ENCODE peak calls at places on chromosomes 16 and 17, in five cellular contexts. P, G, J, H and X are unnamed samples.

GRCh38 chr16:85057212-85057889 is 29.8 kb downstream of the KIAA0513 start:
- DNase-seq in P (no peak), G (no peak), J (no peak), H (peak), X (peak)

GRCh38 chr16:71895679-71896385 is 501 bp downstream of the IST1 start:
- DNase-seq in P (peak), G (peak), J (peak), H (no peak), X (peak)

GRCh38 chr17:43702636-43703035 is 40.9 kb upstream of the MEOX1 start:
- DNase-seq in P (no peak), G (no peak), J (no peak), H (peak), X (no peak)

GRCh38 chr16:5604770-5605169 is 507.2 kb upstream of the EEF2KMT start:
- DNase-seq in P (no peak), G (no peak), J (peak), H (peak), X (peak)

GRCh38 chr16:72458035-72458434 is 286.1 kb upstream of the PMFBP1 start:
- DNase-seq in P (no peak), G (no peak), J (no peak), H (no peak), X (no peak)

GRCh38 chr17:56973520-56973919 is 4.4 kb upstream of the SCPEP1 start:
- DNase-seq in P (peak), G (no peak), J (no peak), H (no peak), X (no peak)

GRCh38 chr17:40450175-40450574 is 6.9 kb downstream of the IGFBP4 start:
- DNase-seq in P (peak), G (no peak), J (no peak), H (peak), X (peak)

GRCh38 chr16:83900611-83901010 is 1.7 kb downstream of the MLYCD start:
- DNase-seq in P (no peak), G (no peak), J (no peak), H (no peak), X (no peak)

GRCh38 chr16:57996406-57997175 is 3.9 kb downstream of the ZNF319 start:
- DNase-seq in P (no peak), G (no peak), J (no peak), H (no peak), X (no peak)

GRCh38 chr16:58409316-58409973 is 17.2 kb downstream of the GINS3 start:
- DNase-seq in P (peak), G (no peak), J (no peak), H (no peak), X (no peak)

GRCh38 chr16:24700549-24701392 is 28.7 kb upstream of the TNRC6A start:
- DNase-seq in P (peak), G (peak), J (no peak), H (peak), X (peak)

GRCh38 chr17:79923974-79924638 is 84.9 kb upstream of the CBX4 start:
- DNase-seq in P (peak), G (peak), J (peak), H (peak), X (no peak)

GRCh38 chr16:89199241-89200123 is 855 bp downstream of the SLC22A31 start:
- DNase-seq in P (no peak), G (no peak), J (no peak), H (no peak), X (no peak)

GRCh38 chr16:30144017-30144416 is 21.0 kb upstream of the MAPK3 start:
- DNase-seq in P (no peak), G (no peak), J (no peak), H (no peak), X (no peak)

GRCh38 chr16:66493490-66494401 is 56.2 kb downstream of the TK2 start:
- DNase-seq in P (no peak), G (no peak), J (no peak), H (no peak), X (no peak)

GRCh38 chr16:5944971-5945370 is 847.4 kb upstream of the EEF2KMT start:
- DNase-seq in P (no peak), G (no peak), J (no peak), H (no peak), X (no peak)

GRCh38 chr17:40433551-40434384 is 9.5 kb upstream of the IGFBP4 start:
- DNase-seq in P (no peak), G (no peak), J (no peak), H (peak), X (no peak)

GRCh38 chr17:73787721-73788051 is 143.4 kb upstream of the SDK2 start:
- DNase-seq in P (no peak), G (no peak), J (peak), H (no peak), X (no peak)

GRCh38 chr16:50878966-50879615 is 137.2 kb downstream of the CYLD start:
- DNase-seq in P (no peak), G (no peak), J (no peak), H (peak), X (no peak)

GRCh38 chr17:80243526-80244433 is 16.9 kb upstream of the RNF213 start:
- DNase-seq in P (no peak), G (no peak), J (no peak), H (no peak), X (no peak)

GRCh38 chr17:36545465-36546417 is 1.0 kb downstream of the GGNBP2 start:
- DNase-seq in P (peak), G (peak), J (peak), H (peak), X (peak)
- H4K8ac ChIP-seq in P (peak), G (peak), J (no peak), H (no peak), X (peak)

DNA sequence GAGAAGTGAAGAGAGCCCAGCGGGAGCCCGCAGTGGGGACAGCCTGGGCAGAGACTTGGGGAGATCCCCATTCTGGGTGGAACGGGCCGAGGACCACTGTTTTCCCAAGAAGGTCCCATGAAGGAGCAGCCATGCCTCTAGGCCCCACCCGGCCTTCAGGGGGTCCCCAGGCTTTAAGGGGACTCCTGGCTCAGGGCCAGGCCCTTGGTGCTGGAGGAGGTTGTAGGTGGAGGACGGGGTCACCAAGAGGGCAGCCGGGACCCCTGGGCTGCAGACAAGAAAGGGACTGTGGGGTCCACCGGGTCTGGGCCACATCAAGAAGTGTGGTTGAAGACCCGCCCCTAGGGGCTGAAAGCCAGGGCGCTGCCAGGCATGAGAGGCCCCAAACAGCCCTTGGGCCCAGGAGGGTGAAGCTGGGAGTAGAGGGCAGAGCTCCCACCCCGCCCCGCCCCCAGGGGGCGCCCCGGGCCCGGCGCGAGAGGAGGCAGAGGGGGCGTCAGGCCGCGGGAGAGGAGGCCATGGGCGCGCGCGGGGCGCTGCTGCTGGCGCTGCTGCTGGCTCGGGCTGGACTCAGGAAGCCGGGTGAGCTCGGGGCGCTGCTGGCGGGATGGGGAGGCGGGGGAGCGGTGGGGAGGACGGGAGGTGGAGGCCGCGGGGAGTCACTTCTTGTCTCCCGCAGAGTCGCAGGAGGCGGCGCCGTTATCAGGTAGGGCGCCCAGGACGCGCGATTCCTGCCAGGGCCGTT is at the start of gene PRSS21:
- DNase-seq in P (no peak), G (no peak), J (no peak), H (no peak), X (no peak)
- H4K8ac ChIP-seq in P (no peak), G (no peak), J (peak), H (no peak), X (no peak)

GRCh38 chr16:49200223-49200820 is 81.3 kb downstream of the CBLN1 start:
- DNase-seq in P (no peak), G (no peak), J (no peak), H (no peak), X (no peak)

GRCh38 chr16:49193596-49193995 is 88.0 kb downstream of the CBLN1 start:
- DNase-seq in P (no peak), G (no peak), J (no peak), H (no peak), X (no peak)

GRCh38 chr16:49189286-49189685 is 92.4 kb downstream of the CBLN1 start:
- DNase-seq in P (no peak), G (no peak), J (no peak), H (no peak), X (no peak)

DNA sequence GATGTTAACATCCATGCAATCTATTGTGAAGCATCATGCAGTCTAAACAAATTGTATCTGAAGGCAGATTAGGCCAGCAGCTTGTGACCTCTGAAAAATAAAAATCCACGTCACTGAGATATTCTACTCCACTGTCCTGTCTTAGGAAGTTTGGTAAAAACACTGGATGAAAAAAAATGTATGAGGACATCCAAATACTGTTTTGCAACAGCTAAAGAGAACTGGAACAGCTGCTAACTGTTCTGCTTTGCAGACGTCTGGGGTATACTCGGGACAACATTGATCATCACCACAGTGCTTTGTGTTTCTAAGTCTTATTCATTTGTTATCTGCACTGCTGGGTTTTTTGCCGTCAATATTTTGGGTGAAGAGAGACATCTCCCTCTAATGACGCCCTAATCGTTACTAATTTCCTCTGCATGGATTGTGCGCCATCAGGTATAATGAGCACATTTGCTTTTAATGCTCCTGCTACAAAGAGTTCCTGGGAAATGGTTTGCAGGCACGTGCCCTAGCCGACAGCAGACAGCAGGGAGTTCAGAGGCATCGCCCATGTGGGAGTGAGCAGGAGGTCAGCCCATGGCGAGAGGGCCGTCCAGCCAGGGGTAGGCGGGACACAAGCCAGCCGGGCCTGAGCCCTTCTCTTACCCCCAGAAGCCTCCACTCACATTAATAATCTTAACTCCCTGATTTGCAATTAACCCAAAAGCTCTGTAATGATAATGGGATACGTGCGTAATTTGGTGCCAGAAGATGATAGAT is 87.0 kb downstream of the CBLN1 start:
- DNase-seq in P (no peak), G (no peak), J (no peak), H (no peak), X (no peak)
- H4K8ac ChIP-seq in P (no peak), G (no peak), J (no peak), H (no peak), X (no peak)

GRCh38 chr17:1487939-1488825 is 4.3 kb downstream of the MYO1C start:
- DNase-seq in P (peak), G (peak), J (peak), H (peak), X (peak)
- H4K8ac ChIP-seq in P (peak), G (peak), J (no peak), H (no peak), X (peak)

GRCh38 chr16:87227651-87228015 is 89.6 kb downstream of the C16orf95 start:
- DNase-seq in P (no peak), G (no peak), J (no peak), H (no peak), X (no peak)
- H4K8ac ChIP-seq in P (peak), G (peak), J (no peak), H (no peak), X (peak)

GRCh38 chr17:9236286-9237052 is 215.2 kb downstream of the NTN1 start:
- DNase-seq in P (no peak), G (no peak), J (no peak), H (no peak), X (peak)

GRCh38 chr17:9237661-9238301 is 216.5 kb downstream of the NTN1 start:
- DNase-seq in P (no peak), G (no peak), J (peak), H (peak), X (peak)

GRCh38 chr17:9235346-9235745 is 214.0 kb downstream of the NTN1 start:
- DNase-seq in P (no peak), G (no peak), J (no peak), H (no peak), X (no peak)

GRCh38 chr17:9238340-9239259 is 217.3 kb downstream of the NTN1 start:
- DNase-seq in P (no peak), G (no peak), J (no peak), H (no peak), X (peak)

DNA sequence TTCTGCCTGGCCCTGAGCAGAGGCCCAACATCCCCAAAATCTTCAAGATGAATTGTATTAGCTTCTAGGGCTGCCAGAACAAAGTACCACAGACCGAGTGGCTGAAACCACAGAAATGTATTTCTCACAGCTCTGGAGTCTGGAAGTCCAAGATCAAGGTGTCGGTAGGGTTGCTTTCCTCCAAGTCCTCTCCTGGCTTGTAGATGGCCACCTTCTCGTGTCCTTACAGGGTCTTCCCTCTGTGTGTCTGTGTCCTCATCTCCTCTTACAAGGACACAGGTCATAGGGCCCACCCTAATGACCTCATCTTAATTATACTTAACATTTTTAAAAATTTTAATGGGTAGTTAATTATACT is 215.7 kb downstream of the NTN1 start:
- DNase-seq in P (no peak), G (no peak), J (no peak), H (no peak), X (peak)
- H4K8ac ChIP-seq in P (no peak), G (no peak), J (no peak), H (no peak), X (no peak)

GRCh38 chr16:28131743-28132393 is 68.4 kb upstream of the GSG1L start:
- DNase-seq in P (no peak), G (no peak), J (no peak), H (no peak), X (no peak)

GRCh38 chr16:28133666-28134065 is 70.2 kb upstream of the GSG1L start:
- DNase-seq in P (no peak), G (no peak), J (no peak), H (no peak), X (no peak)

GRCh38 chr16:28139530-28139929 is 72.2 kb downstream of the XPO6 start:
- DNase-seq in P (no peak), G (no peak), J (no peak), H (no peak), X (no peak)

GRCh38 chr16:28140788-28141618 is 70.8 kb downstream of the XPO6 start:
- DNase-seq in P (no peak), G (peak), J (no peak), H (no peak), X (no peak)

DNA sequence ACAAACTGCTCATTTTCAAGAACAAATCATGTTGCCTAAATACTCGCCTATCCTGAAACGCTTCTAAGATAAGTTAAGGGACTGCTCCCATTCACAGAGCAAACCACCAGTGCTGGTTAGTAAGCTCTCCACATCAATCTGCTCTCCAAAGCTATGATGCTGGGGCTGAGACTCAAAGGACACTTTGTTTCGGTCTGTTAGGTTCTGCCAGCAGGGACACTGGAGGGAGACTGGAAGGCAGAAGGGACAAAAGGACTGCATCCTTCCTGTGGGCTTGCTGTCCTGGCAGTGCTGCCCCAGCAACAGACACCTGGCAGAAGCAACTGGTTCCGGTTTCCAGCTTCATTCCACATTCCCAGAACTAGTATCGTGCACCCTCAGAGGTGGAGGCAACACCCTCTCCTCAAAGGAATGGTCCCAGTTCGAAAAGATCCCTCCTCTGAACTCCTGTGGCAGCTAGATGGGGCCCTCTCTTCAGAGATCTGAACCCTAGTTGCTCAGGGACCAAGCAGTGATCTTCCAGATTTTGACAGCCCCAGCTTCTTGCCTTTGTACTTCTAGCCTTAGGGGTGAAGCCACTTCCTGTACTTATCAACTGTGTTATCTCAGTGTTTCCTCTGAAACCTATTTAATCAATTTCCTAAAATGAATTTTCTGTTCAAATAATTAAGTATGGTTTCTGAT is 73.4 kb upstream of the GSG1L start:
- DNase-seq in P (no peak), G (no peak), J (no peak), H (peak), X (no peak)
- H4K8ac ChIP-seq in P (no peak), G (no peak), J (no peak), H (no peak), X (no peak)